ENCODE peak calls at places on chromosome 1, in four cellular contexts. L, V, O and F are unnamed samples.

GRCh38 chr1:199550384-199551067 is 477.0 kb upstream of the NR5A2 start:
- DNase-seq in L (no peak), V (no peak), O (no peak), F (no peak)

GRCh38 chr1:156394835-156395461 is 25.9 kb downstream of the RHBG start:
- DNase-seq in L (no peak), V (no peak), O (no peak), F (no peak)

GRCh38 chr1:203264052-203264501 is 34.6 kb upstream of the CHIT1 start:
- DNase-seq in L (no peak), V (no peak), O (no peak), F (no peak)

GRCh38 chr1:10693497-10694273 is 102.8 kb downstream of the CASZ1 start:
- DNase-seq in L (peak; percentile 59), V (no peak), O (no peak), F (no peak)

GRCh38 chr1:19009882-19010321 is 53.4 kb upstream of the IFFO2 start:
- DNase-seq in L (no peak), V (no peak), O (peak; percentile 83), F (peak; percentile 93)

GRCh38 chr1:3785045-3785444 is 11.3 kb downstream of the LRRC47 start:
- DNase-seq in L (no peak), V (no peak), O (no peak), F (no peak)

GRCh38 chr1:173118404-173118803 is 67.7 kb upstream of the TNFSF18 start:
- DNase-seq in L (no peak), V (no peak), O (no peak), F (no peak)

GRCh38 chr1:33388989-33389771 is 41.7 kb downstream of the PHC2 start:
- DNase-seq in L (no peak), V (no peak), O (no peak), F (no peak)

GRCh38 chr1:180294711-180295110 is 64.6 kb downstream of the LHX4 start:
- DNase-seq in L (no peak), V (no peak), O (no peak), F (no peak)

GRCh38 chr1:77899647-77900320 is 11.4 kb downstream of the NEXN start:
- DNase-seq in L (no peak), V (no peak), O (no peak), F (no peak)

GRCh38 chr1:78645728-78646127 is 3.9 kb upstream of the IFI44 start:
- DNase-seq in L (no peak), V (no peak), O (no peak), F (no peak)

GRCh38 chr1:64984106-64984505 is 17.8 kb upstream of the JAK1 start:
- DNase-seq in L (no peak), V (no peak), O (no peak), F (no peak)

GRCh38 chr1:116408193-116408592 is 35.1 kb downstream of the ATP1A1 start:
- DNase-seq in L (no peak), V (no peak), O (no peak), F (no peak)

GRCh38 chr1:93615201-93616150 is 66.2 kb downstream of the BCAR3 start:
- DNase-seq in L (no peak), V (peak; percentile 53), O (peak; percentile 73), F (peak; percentile 93)

GRCh38 chr1:89102055-89102454 is 23.9 kb downstream of the GBP2 start:
- DNase-seq in L (no peak), V (no peak), O (no peak), F (no peak)

GRCh38 chr1:198918920-198919319 is 280.1 kb downstream of the PTPRC start:
- DNase-seq in L (no peak), V (no peak), O (no peak), F (no peak)

GRCh38 chr1:50880373-50880772 is 79.7 kb downstream of the FAF1 start:
- DNase-seq in L (no peak), V (no peak), O (no peak), F (no peak)

GRCh38 chr1:221097479-221098281 is 218.4 kb downstream of the HLX start:
- DNase-seq in L (no peak), V (no peak), O (no peak), F (no peak)
- H3K4me1 ChIP-seq in L (no peaks in the 10 kb centered on the region), V (peaks cover 5% of the 10 kb centered on the region), O (no peaks in the 10 kb centered on the region), F (peaks cover 8% of the 10 kb centered on the region)

DNA sequence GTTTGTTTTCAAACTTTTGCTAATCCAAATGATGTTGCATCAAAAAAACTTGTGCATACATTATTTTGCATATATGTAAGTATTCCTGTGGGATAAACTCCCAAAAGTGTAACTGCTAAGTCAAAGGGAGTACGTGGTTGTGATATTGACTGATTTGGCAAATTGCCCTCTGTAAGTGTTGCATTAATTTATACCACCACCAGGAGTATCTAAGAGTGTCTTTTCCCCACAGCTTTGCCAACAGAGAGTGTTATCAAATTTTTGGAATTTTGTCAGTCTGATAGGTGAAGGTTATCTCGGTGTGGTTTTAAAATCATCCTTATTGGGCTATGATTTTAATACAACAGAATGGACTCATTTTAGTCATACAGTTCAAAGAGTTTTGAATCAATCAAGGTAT is 30.1 kb upstream of the PARP1 start:
- DNase-seq in L (no peak), V (no peak), O (no peak), F (no peak)
- TF ChIP-seq CTCF in L (no peak), V (peak; percentile 9), O (peak; percentile 49), F (peak; percentile 66)

GRCh38 chr1:208134491-208134890 is 109.7 kb downstream of the PLXNA2 start:
- DNase-seq in L (no peak), V (no peak), O (no peak), F (no peak)

GRCh38 chr1:208132287-208132882 is 111.8 kb downstream of the PLXNA2 start:
- DNase-seq in L (peak; percentile 92), V (peak; percentile 9), O (peak; percentile 88), F (peak; percentile 97)

GRCh38 chr1:208129489-208129888 is 114.7 kb downstream of the PLXNA2 start:
- DNase-seq in L (no peak), V (no peak), O (no peak), F (no peak)

GRCh38 chr1:208129057-208129456 is 115.1 kb downstream of the PLXNA2 start:
- DNase-seq in L (no peak), V (no peak), O (no peak), F (no peak)

GRCh38 chr1:208131631-208132286 is 112.4 kb downstream of the PLXNA2 start:
- DNase-seq in L (no peak), V (no peak), O (no peak), F (peak; percentile 71)
- H3K9ac ChIP-seq in L (no peak overlapping the region), V (no peak overlapping the region), O (no peak overlapping the region), F (no peak overlapping the region)

DNA sequence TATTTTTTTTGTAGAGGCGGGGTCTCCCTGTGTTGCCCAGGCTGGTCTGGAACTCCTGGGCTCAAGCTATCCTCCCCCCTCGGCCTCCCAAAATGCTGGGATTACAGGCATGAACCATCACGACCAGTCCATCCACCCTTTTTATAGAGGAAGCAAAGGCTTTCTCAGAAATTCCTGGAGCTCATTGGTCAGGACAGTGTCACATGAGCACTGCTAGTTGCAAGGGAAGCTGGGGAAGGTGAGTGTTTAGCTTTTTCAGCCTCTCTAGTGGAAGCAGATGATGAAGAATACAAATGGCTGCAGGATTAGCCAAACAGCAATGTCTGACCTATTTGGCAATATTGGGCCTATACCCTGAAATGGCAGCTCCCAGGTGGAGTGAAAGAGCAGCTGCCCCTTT is 8.0 kb downstream of the IGFN1 start:
- DNase-seq in L (no peak), V (no peak), O (no peak), F (no peak)
- H3K4me1 ChIP-seq in L (no peaks in the 10 kb centered on the region), V (no peaks in the 10 kb centered on the region), O (no peaks in the 10 kb centered on the region), F (no peaks in the 10 kb centered on the region)

GRCh38 chr1:238129677-238130076 is 239.0 kb upstream of the ZP4 start:
- DNase-seq in L (no peak), V (no peak), O (no peak), F (no peak)
- TF ChIP-seq CTCF in L (no peak), V (no peak), O (no peak), F (no peak)

GRCh38 chr1:21575351-21575942 is 66.2 kb downstream of the ALPL start:
- DNase-seq in L (no peak), V (no peak), O (no peak), F (no peak)
- H3K9ac ChIP-seq in L (no peak overlapping the region), V (no peak overlapping the region), O (no peak overlapping the region), F (no peak overlapping the region)

GRCh38 chr1:87866416-87866815 is 537.7 kb downstream of the LMO4 start:
- DNase-seq in L (no peak), V (no peak), O (no peak), F (no peak)
- H3K4me1 ChIP-seq in L (peaks cover 8% of the 10 kb centered on the region), V (no peaks in the 10 kb centered on the region), O (peaks cover 3% of the 10 kb centered on the region), F (no peaks in the 10 kb centered on the region)

GRCh38 chr1:44521378-44522080 is 116.5 kb downstream of the RNF220 start:
- DNase-seq in L (no peak), V (no peak), O (no peak), F (no peak)

GRCh38 chr1:44526295-44527073 is 121.4 kb downstream of the RNF220 start:
- DNase-seq in L (no peak), V (no peak), O (no peak), F (no peak)

GRCh38 chr1:44524180-44524579 is 119.1 kb downstream of the RNF220 start:
- DNase-seq in L (peak; percentile 80), V (no peak), O (peak; percentile 86), F (peak; percentile 94)

GRCh38 chr1:44523747-44524146 is 118.7 kb downstream of the RNF220 start:
- DNase-seq in L (no peak), V (no peak), O (peak; percentile 64), F (no peak)

GRCh38 chr1:44524655-44525530 is 119.8 kb downstream of the RNF220 start:
- DNase-seq in L (no peak), V (no peak), O (no peak), F (peak; percentile 57)
- TF ChIP-seq CTCF in L (no peak), V (no peak), O (no peak), F (no peak)

DNA sequence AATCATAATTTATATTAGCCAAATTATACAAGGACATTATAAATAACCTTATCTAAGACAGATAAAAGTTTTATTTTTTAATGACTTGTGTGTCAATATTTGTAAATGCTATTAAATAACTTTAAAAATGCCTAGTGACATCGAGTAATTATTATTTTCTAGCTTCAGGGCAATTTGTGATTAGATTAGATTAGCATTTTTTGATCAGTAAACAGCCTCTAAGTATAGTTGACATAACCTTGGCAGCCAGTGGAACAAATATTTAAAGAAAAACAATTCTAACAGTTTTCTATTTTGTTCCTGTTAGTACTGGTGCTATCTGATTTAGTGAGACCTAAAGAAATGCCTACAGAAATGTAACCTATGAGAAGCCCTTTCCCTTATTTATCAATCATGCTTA is 169.1 kb downstream of the PLA2G4A start:
- DNase-seq in L (no peak), V (no peak), O (no peak), F (no peak)
- H3K9ac ChIP-seq in L (no peak overlapping the region), V (no peak overlapping the region), O (no peak overlapping the region), F (no peak overlapping the region)

DNA sequence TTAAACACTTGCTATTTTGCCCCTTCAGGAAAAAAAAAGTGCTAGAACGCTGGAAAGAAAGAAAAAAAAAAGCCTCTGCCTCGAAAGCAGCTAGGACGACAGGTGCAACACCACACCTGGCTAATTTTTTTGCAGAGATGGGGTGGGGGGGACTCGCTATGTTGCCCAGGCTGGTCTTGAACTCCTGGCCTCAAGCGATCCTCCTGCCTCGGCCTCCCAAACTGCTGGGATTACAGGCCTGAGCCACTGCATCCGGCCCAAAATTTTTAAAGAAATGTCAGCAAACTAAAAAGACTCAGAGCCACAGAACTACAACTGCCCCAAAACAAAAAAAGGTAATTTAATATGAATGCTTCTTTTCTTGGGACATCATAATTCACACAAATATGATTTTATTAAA is 1.4 kb downstream of the DOCK7 start:
- DNase-seq in L (no peak), V (no peak), O (no peak), F (no peak)
- H3K4me1 ChIP-seq in L (peaks cover 3% of the 10 kb centered on the region), V (peaks cover 4% of the 10 kb centered on the region), O (peaks cover 14% of the 10 kb centered on the region), F (peaks cover 3% of the 10 kb centered on the region)